ENCODE peak calls at places on chromosomes 2 and 18, in four cellular contexts. K, O, S and I are unnamed samples.

GRCh38 chr2:106094101-106094860 is 99.8 kb downstream of the UXS1 start:
- DNase-seq in S (no peak), O (no peak), K (no peak), I (no peak)

GRCh38 chr2:16774980-16775963 is 109.6 kb upstream of the CYRIA start:
- DNase-seq in O (no peak), K (no peak), S (peak; percentile 30), I (peak; percentile 7)

GRCh38 chr2:169139993-169140767 is 70.8 kb downstream of the DHRS9 start:
- DNase-seq in K (no peak), O (no peak), S (no peak), I (no peak)

GRCh38 chr2:223041527-223042109 is 10.4 kb upstream of the KCNE4 start:
- DNase-seq in O (peak; percentile 80), K (peak; percentile 98), S (peak; percentile 93), I (peak; percentile 88)

GRCh38 chr2:38406597-38407110 is 29.6 kb upstream of the ATL2 start:
- DNase-seq in O (no peak), K (peak; percentile 9), S (no peak), I (no peak)

GRCh38 chr2:31136732-31137131 is 1.5 kb downstream of the GALNT14 start:
- DNase-seq in S (no peak), O (no peak), K (no peak), I (no peak)

GRCh38 chr2:171702781-171703556 is 15.7 kb downstream of the DYNC1I2 start:
- DNase-seq in S (no peak), O (no peak), K (peak; percentile 11), I (no peak)

GRCh38 chr2:60998628-60999545 is 18.6 kb upstream of the PEX13 start:
- DNase-seq in S (peak; percentile 67), O (peak; percentile 67), K (no peak), I (no peak)

GRCh38 chr2:74735544-74735943 is 81.5 kb downstream of the SEMA4F start:
- DNase-seq in S (no peak), O (no peak), K (no peak), I (no peak)

GRCh38 chr2:237257471-237257951 is 156.5 kb downstream of the COL6A3 start:
- DNase-seq in K (no peak), O (no peak), S (no peak), I (no peak)

GRCh38 chr18:59372975-59373374 is 13.9 kb upstream of the LMAN1 start:
- DNase-seq in O (no peak), K (no peak), S (no peak), I (no peak)

GRCh38 chr18:43893001-43893637 is 615.8 kb upstream of the SYT4 start:
- DNase-seq in S (no peak), K (peak; percentile 90), O (no peak), I (peak; percentile 40)

GRCh38 chr18:13359195-13359594 is 140.6 kb downstream of the LDLRAD4 start:
- DNase-seq in K (no peak), O (no peak), S (no peak), I (no peak)

GRCh38 chr2:26687328-26687727 is 5.2 kb upstream of the KCNK3 start:
- DNase-seq in O (no peak), S (no peak), K (no peak), I (no peak)